ENCODE peak calls at places on chromosomes 1 and 21, in four cellular contexts. T, E, Y and L are unnamed samples.

GRCh38 chr1:48917901-48918603 is 141.4 kb upstream of the BEND5 start:
- DNase-seq in T (peak; percentile 27), E (no peak), Y (no peak), L (no peak)

GRCh38 chr1:185541861-185542260 is 192.3 kb upstream of the HMCN1 start:
- DNase-seq in T (no peak), E (no peak), Y (peak; percentile 68), L (no peak)

GRCh38 chr1:1121611-1122077 is 5.8 kb upstream of the C1orf159 start:
- DNase-seq in T (no peak), E (no peak), Y (no peak), L (no peak)

GRCh38 chr1:14946567-14947285 is 206.8 kb upstream of the TMEM51 start:
- DNase-seq in T (no peak), E (no peak), Y (peak; percentile 82), L (peak; percentile 48)

GRCh38 chr1:87274851-87275250 is 53.8 kb upstream of the LMO4 start:
- DNase-seq in T (no peak), E (no peak), Y (no peak), L (no peak)

GRCh38 chr1:1893997-1894353 is 3.1 kb upstream of the GNB1 start:
- DNase-seq in T (no peak), E (no peak), Y (no peak), L (no peak)

GRCh38 chr21:16751705-16752104 is 761.1 kb upstream of the CXADR start:
- DNase-seq in T (no peak), E (no peak), Y (no peak), L (no peak)

GRCh38 chr1:206496131-206496793 is 11.1 kb upstream of the RASSF5 start:
- DNase-seq in T (peak; percentile 99), E (no peak), Y (no peak), L (no peak)

GRCh38 chr21:32261929-32262328 is 16.9 kb downstream of the MIS18A start:
- DNase-seq in T (no peak), E (no peak), Y (no peak), L (no peak)

GRCh38 chr1:9699361-9699760 is 47.8 kb downstream of the PIK3CD start:
- DNase-seq in T (no peak), E (no peak), Y (no peak), L (no peak)

GRCh38 chr21:28442624-28443023 is 550.1 kb downstream of the LTN1 start:
- DNase-seq in T (no peak), E (no peak), Y (peak; percentile 64), L (no peak)

GRCh38 chr1:178451529-178451928 is 45.2 kb downstream of the CLEC20A start:
- DNase-seq in T (no peak), E (no peak), Y (peak; percentile 65), L (no peak)

GRCh38 chr1:19495000-19495656 is 9.8 kb upstream of the CAPZB start:
- DNase-seq in T (no peak), E (no peak), Y (no peak), L (no peak)

GRCh38 chr1:208233546-208233945 is 10.6 kb downstream of the PLXNA2 start:
- DNase-seq in T (peak; percentile 88), E (no peak), Y (no peak), L (no peak)

GRCh38 chr1:151159373-151159772 is 2.9 kb downstream of the TNFAIP8L2 start:
- DNase-seq in T (no peak), E (no peak), Y (no peak), L (no peak)

GRCh38 chr1:94542088-94542671 is 621 bp upstream of the F3 start:
- DNase-seq in T (peak; percentile 53), E (no peak), Y (peak; percentile 58), L (peak; percentile 48)

GRCh38 chr1:20588634-20589225 is at the start of gene CDA:
- DNase-seq in T (no peak), E (no peak), Y (no peak), L (peak; percentile 43)

GRCh38 chr1:1347663-1348419 is 1.4 kb downstream of the DVL1 start:
- DNase-seq in T (peak; percentile 81), E (no peak), Y (no peak), L (no peak)

GRCh38 chr21:44712203-44713028 is 1.0 kb upstream of the TSPEAR start:
- DNase-seq in T (no peak), E (no peak), Y (no peak), L (no peak)

GRCh38 chr1:19925342-19926070 is 2.1 kb upstream of the PLA2G2E start:
- DNase-seq in T (no peak), E (no peak), Y (no peak), L (no peak)

GRCh38 chr1:75908717-75909152 is 23.5 kb downstream of the ASB17 start:
- DNase-seq in T (no peak), E (no peak), Y (peak; percentile 16), L (no peak)

GRCh38 chr21:43598416-43599120 is 60.7 kb downstream of the HSF2BP start:
- DNase-seq in T (no peak), E (no peak), Y (peak; percentile 83), L (no peak)

GRCh38 chr1:180165509-180166435 is 11.1 kb downstream of the QSOX1 start:
- DNase-seq in T (no peak), E (no peak), Y (no peak), L (no peak)

GRCh38 chr1:94316183-94316582 is 78.8 kb upstream of the ARHGAP29 start:
- DNase-seq in T (no peak), E (no peak), Y (no peak), L (no peak)

GRCh38 chr1:152801333-152801732 is 4.8 kb downstream of the LCE1D start:
- DNase-seq in T (no peak), E (no peak), Y (no peak), L (no peak)

GRCh38 chr1:45623972-45624371 is at the start of gene CCDC17:
- DNase-seq in T (no peak), E (no peak), Y (no peak), L (no peak)

GRCh38 chr21:41975391-41976272 is 21.8 kb upstream of the C2CD2 start:
- DNase-seq in T (no peak), E (no peak), Y (no peak), L (no peak)

GRCh38 chr1:54480201-54480848 is 67.7 kb upstream of the ACOT11 start:
- DNase-seq in T (no peak), E (no peak), Y (no peak), L (no peak)

GRCh38 chr21:45010096-45010495 is 64.3 kb upstream of the ADARB1 start:
- DNase-seq in T (no peak), E (no peak), Y (no peak), L (peak; percentile 16)

GRCh38 chr21:26934383-26934782 is 32.5 kb downstream of the ADAMTS5 start:
- DNase-seq in T (no peak), E (no peak), Y (no peak), L (no peak)